ENCODE peak calls at places on chromosomes 3 and 15, in eight cellular contexts. One of them, this sample, is unnamed.
A peak's percentile ranks its signal among the peaks of the same experiment; 100 is the strongest.

GRCh38 chr15:32682569-32682968 is 35.2 kb upstream of the GREM1 start:
- DNase-seq in HepG2: no peak
- DNase-seq in HCT116: no peak
- DNase-seq in fibroblast of lung: peak; percentile 96
- DNase-seq in PC-3: peak; percentile 73
- DNase-seq in PC-9: no peak
- DNase-seq in K562: no peak
- DNase-seq in astrocyte: peak; percentile 96
- DNase-seq in this sample: no peak

GRCh38 chr3:151837057-151837456 is 23.1 kb downstream of the AADAC start:
- DNase-seq in HepG2: no peak
- DNase-seq in HCT116: peak; percentile 73
- DNase-seq in fibroblast of lung: peak; percentile 85
- DNase-seq in PC-3: peak; percentile 85
- DNase-seq in PC-9: peak; percentile 44
- DNase-seq in K562: peak; percentile 50
- DNase-seq in astrocyte: peak; percentile 80
- DNase-seq in this sample: peak; percentile 82

GRCh38 chr15:47374222-47374621 is 343.1 kb upstream of the SEMA6D start:
- DNase-seq in HepG2: no peak
- DNase-seq in HCT116: no peak
- DNase-seq in fibroblast of lung: no peak
- DNase-seq in PC-3: peak; percentile 39
- DNase-seq in PC-9: no peak
- DNase-seq in K562: no peak
- DNase-seq in astrocyte: no peak
- DNase-seq in this sample: peak; percentile 50

GRCh38 chr3:12120374-12121140 is 38.2 kb downstream of the TIMP4 start:
- DNase-seq in HepG2: no peak
- DNase-seq in HCT116: no peak
- DNase-seq in fibroblast of lung: no peak
- DNase-seq in PC-3: no peak
- DNase-seq in PC-9: no peak
- DNase-seq in K562: no peak
- DNase-seq in astrocyte: no peak
- DNase-seq in this sample: no peak

GRCh38 chr3:107588217-107588616 is 65.5 kb downstream of the BBX start:
- DNase-seq in HepG2: no peak
- DNase-seq in HCT116: no peak
- DNase-seq in fibroblast of lung: no peak
- DNase-seq in PC-3: peak; percentile 35
- DNase-seq in PC-9: no peak
- DNase-seq in K562: no peak
- DNase-seq in astrocyte: no peak
- DNase-seq in this sample: no peak

GRCh38 chr3:38585791-38586420 is 63.6 kb downstream of the SCN5A start:
- DNase-seq in HepG2: no peak
- DNase-seq in HCT116: no peak
- DNase-seq in fibroblast of lung: no peak
- DNase-seq in PC-3: no peak
- DNase-seq in PC-9: no peak
- DNase-seq in K562: no peak
- DNase-seq in astrocyte: no peak
- DNase-seq in this sample: no peak

GRCh38 chr15:69857686-69858391 is 239.9 kb downstream of the TLE3 start:
- DNase-seq in HepG2: no peak
- DNase-seq in HCT116: no peak
- DNase-seq in fibroblast of lung: no peak
- DNase-seq in PC-3: no peak
- DNase-seq in PC-9: no peak
- DNase-seq in K562: no peak
- DNase-seq in astrocyte: no peak
- DNase-seq in this sample: peak; percentile 74

GRCh38 chr15:86988075-86988474 is 908.4 kb downstream of the AGBL1 start:
- DNase-seq in HepG2: no peak
- DNase-seq in HCT116: no peak
- DNase-seq in fibroblast of lung: no peak
- DNase-seq in PC-3: no peak
- DNase-seq in PC-9: no peak
- DNase-seq in K562: no peak
- DNase-seq in astrocyte: no peak
- DNase-seq in this sample: no peak

GRCh38 chr3:18122264-18122663 is 302.9 kb downstream of the SATB1 start:
- DNase-seq in HepG2: no peak
- DNase-seq in HCT116: no peak
- DNase-seq in fibroblast of lung: no peak
- DNase-seq in PC-3: no peak
- DNase-seq in PC-9: no peak
- DNase-seq in K562: no peak
- DNase-seq in astrocyte: no peak
- DNase-seq in this sample: no peak

GRCh38 chr3:177676947-177677587 is 479.8 kb upstream of the TBL1XR1 start:
- DNase-seq in HepG2: no peak
- DNase-seq in HCT116: no peak
- DNase-seq in fibroblast of lung: no peak
- DNase-seq in PC-3: no peak
- DNase-seq in PC-9: no peak
- DNase-seq in K562: no peak
- DNase-seq in astrocyte: no peak
- DNase-seq in this sample: no peak

GRCh38 chr3:60675424-60675823 is 575.8 kb downstream of the FHIT start:
- DNase-seq in HepG2: no peak
- DNase-seq in HCT116: no peak
- DNase-seq in fibroblast of lung: no peak
- DNase-seq in PC-3: no peak
- DNase-seq in PC-9: no peak
- DNase-seq in K562: no peak
- DNase-seq in astrocyte: no peak
- DNase-seq in this sample: no peak

GRCh38 chr15:30827625-30828303 is 76.0 kb upstream of the FAN1 start:
- DNase-seq in HepG2: no peak
- DNase-seq in HCT116: no peak
- DNase-seq in fibroblast of lung: no peak
- DNase-seq in PC-3: peak; percentile 7
- DNase-seq in PC-9: no peak
- DNase-seq in K562: no peak
- DNase-seq in astrocyte: no peak
- DNase-seq in this sample: no peak

GRCh38 chr15:101288905-101289513 is 6.0 kb downstream of the SNRPA1 start:
- DNase-seq in HepG2: peak; percentile 50
- DNase-seq in HCT116: peak; percentile 42
- DNase-seq in fibroblast of lung: no peak
- DNase-seq in PC-3: peak; percentile 68
- DNase-seq in PC-9: no peak
- DNase-seq in K562: no peak
- DNase-seq in astrocyte: no peak
- DNase-seq in this sample: peak; percentile 73

GRCh38 chr3:23697416-23697815 is 108.3 kb upstream of the UBE2E1 start:
- DNase-seq in HepG2: no peak
- DNase-seq in HCT116: no peak
- DNase-seq in fibroblast of lung: no peak
- DNase-seq in PC-3: no peak
- DNase-seq in PC-9: no peak
- DNase-seq in K562: no peak
- DNase-seq in astrocyte: no peak
- DNase-seq in this sample: no peak

GRCh38 chr15:60569596-60569995 is 90.7 kb upstream of the ICE2 start:
- DNase-seq in HepG2: no peak
- DNase-seq in HCT116: no peak
- DNase-seq in fibroblast of lung: no peak
- DNase-seq in PC-3: no peak
- DNase-seq in PC-9: no peak
- DNase-seq in K562: no peak
- DNase-seq in astrocyte: no peak
- DNase-seq in this sample: no peak

GRCh38 chr15:60565407-60565806 is 86.5 kb upstream of the ICE2 start:
- DNase-seq in HepG2: no peak
- DNase-seq in HCT116: no peak
- DNase-seq in fibroblast of lung: no peak
- DNase-seq in PC-3: no peak
- DNase-seq in PC-9: no peak
- DNase-seq in K562: no peak
- DNase-seq in astrocyte: no peak
- DNase-seq in this sample: no peak

GRCh38 chr15:60568301-60568742 is 89.4 kb upstream of the ICE2 start:
- DNase-seq in HepG2: no peak
- DNase-seq in HCT116: no peak
- DNase-seq in fibroblast of lung: no peak
- DNase-seq in PC-3: no peak
- DNase-seq in PC-9: no peak
- DNase-seq in K562: no peak
- DNase-seq in astrocyte: no peak
- DNase-seq in this sample: no peak

GRCh38 chr15:60570936-60571530 is 92.1 kb upstream of the ICE2 start:
- DNase-seq in HepG2: no peak
- DNase-seq in HCT116: no peak
- DNase-seq in fibroblast of lung: no peak
- DNase-seq in PC-3: no peak
- DNase-seq in PC-9: no peak
- DNase-seq in K562: no peak
- DNase-seq in astrocyte: no peak
- DNase-seq in this sample: no peak

DNA sequence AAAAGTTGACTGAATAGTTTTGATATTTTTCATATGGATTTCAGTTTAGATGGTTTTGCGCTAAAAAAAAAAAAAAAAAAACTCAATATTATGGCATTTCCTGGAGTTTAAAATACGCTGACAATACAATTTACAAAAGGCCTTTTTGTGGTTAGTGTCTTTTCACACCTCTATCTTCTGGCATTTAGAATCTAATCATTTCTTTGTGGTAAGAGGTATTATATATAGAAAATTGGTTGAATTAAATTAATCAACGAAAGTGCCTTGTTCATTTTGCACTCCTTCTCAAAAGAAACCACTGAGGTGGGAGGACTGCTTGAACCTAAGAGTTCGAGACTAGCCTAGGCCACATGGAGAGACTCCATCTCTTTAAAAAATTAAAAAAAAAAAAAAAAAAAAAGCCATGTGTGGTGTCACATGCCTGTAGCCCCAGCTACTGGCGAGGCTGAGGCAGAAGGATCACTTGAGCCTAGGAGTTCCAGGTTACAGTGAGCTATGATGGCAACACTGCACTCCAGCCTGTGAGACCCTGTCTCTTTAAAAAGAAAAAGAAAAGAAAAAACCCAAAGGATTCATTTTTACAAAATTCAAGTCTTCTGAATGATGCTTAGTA is 90.0 kb upstream of the ICE2 start:
- DNase-seq in HepG2: no peak
- DNase-seq in HCT116: no peak
- DNase-seq in fibroblast of lung: no peak
- DNase-seq in PC-3: no peak
- DNase-seq in PC-9: no peak
- DNase-seq in K562: no peak
- DNase-seq in astrocyte: no peak
- DNase-seq in this sample: no peak
- H3K4me3 ChIP-seq in HepG2: no peak overlapping the region
- H3K4me3 ChIP-seq in HCT116: no peak overlapping the region
- H3K4me3 ChIP-seq in fibroblast of lung: no peak overlapping the region
- H3K4me3 ChIP-seq in PC-3: no peak overlapping the region
- H3K4me3 ChIP-seq in PC-9: no peak overlapping the region
- H3K4me3 ChIP-seq in K562: no peak overlapping the region
- H3K4me3 ChIP-seq in astrocyte: no peak overlapping the region
- H3K4me3 ChIP-seq in this sample: no peak overlapping the region

DNA sequence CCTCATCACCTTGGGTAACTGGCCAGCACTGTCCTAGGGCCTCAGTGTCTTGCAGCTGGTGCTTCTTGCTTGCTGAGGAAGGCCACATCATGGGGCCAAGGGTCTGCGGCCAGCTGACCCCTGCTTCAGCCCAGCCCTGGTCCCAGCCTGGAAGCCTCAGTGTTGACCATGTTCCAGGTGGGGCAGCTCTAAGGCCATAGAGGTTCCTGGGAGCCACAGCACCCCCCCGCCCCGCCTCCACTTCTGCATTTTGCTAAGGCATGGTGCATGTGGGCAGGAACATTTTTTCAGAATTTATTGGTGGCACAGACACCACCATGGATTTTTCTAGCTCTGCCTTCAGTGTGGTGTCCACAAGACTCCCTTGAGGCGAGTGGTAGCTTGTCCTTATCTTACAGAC is 1.9 kb upstream of the CHST14 start:
- DNase-seq in HepG2: no peak
- DNase-seq in HCT116: no peak
- DNase-seq in fibroblast of lung: no peak
- DNase-seq in PC-3: no peak
- DNase-seq in PC-9: no peak
- DNase-seq in K562: no peak
- DNase-seq in astrocyte: no peak
- DNase-seq in this sample: no peak
- TF ChIP-seq EZH2 in HepG2: no peak
- TF ChIP-seq EZH2 in HCT116: no peak
- TF ChIP-seq EZH2 in fibroblast of lung: no peak
- TF ChIP-seq EZH2 in PC-3: no peak
- TF ChIP-seq EZH2 in PC-9: no peak
- TF ChIP-seq EZH2 in K562: no peak
- TF ChIP-seq EZH2 in astrocyte: no peak
- TF ChIP-seq EZH2 in this sample: no peak

DNA sequence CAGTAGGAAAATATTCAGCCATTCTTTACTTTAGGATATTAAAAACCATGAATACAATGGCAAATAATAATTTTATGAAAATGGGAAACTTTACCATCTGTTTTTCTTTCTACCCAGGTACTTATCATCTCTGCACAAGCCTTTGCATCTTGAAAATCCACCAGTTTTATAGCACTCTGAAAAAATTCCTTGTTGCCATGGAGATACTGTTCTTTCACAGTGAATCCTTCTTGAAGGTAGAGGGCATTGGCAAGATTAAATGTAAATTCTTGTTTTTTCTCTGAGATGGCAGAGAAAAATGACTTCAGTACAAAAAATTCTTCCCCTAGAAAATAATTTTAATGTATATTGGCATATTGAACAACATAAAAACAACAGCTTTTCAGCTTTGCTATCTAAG is 6.9 kb downstream of the SERPINI2 start:
- DNase-seq in HepG2: no peak
- DNase-seq in HCT116: no peak
- DNase-seq in fibroblast of lung: no peak
- DNase-seq in PC-3: no peak
- DNase-seq in PC-9: no peak
- DNase-seq in K562: no peak
- DNase-seq in astrocyte: no peak
- DNase-seq in this sample: no peak
- TF ChIP-seq CTCF in HepG2: no peak
- TF ChIP-seq CTCF in HCT116: no peak
- TF ChIP-seq CTCF in fibroblast of lung: no peak
- TF ChIP-seq CTCF in PC-3: no peak
- TF ChIP-seq CTCF in PC-9: no peak
- TF ChIP-seq CTCF in K562: no peak
- TF ChIP-seq CTCF in astrocyte: no peak
- TF ChIP-seq CTCF in this sample: no peak

DNA sequence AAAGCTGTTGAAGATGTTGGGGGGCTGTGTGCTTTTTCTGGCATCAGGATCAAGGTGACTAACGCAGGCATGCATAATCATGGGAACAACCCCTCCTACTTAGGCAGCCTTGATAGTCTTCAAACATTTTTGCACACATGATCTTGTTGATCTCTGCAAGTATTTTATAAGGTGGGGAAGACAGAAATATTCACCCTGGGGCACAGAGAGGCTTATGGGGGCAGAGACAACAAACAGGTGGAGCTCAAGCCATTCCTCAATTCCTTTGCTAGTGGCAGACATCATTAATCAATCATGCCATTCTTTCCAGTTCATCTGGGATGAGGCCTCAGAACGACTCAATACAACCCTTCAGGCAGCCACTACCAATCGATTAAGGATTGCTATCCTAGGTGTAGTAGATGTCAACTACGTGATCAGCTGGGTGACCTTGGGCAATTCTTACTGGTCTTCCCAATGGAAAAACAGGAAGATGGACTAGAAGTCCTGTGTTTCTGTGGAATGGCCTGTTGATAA is 110.3 kb upstream of the SMAD3 start:
- DNase-seq in HepG2: no peak
- DNase-seq in HCT116: no peak
- DNase-seq in fibroblast of lung: no peak
- DNase-seq in PC-3: no peak
- DNase-seq in PC-9: no peak
- DNase-seq in K562: no peak
- DNase-seq in astrocyte: no peak
- DNase-seq in this sample: no peak
- H3K4me3 ChIP-seq in HepG2: no peak overlapping the region
- H3K4me3 ChIP-seq in HCT116: no peak overlapping the region
- H3K4me3 ChIP-seq in fibroblast of lung: no peak overlapping the region
- H3K4me3 ChIP-seq in PC-3: no peak overlapping the region
- H3K4me3 ChIP-seq in PC-9: no peak overlapping the region
- H3K4me3 ChIP-seq in K562: no peak overlapping the region
- H3K4me3 ChIP-seq in astrocyte: no peak overlapping the region
- H3K4me3 ChIP-seq in this sample: no peak overlapping the region